ENCODE peak calls at places on chromosome 7, in eight cellular contexts. S, R, K, A, N, J, T and V are unnamed samples. For H3K4me1, the result is how much of the 10 kb centered on the place peaks cover.

GRCh38 chr7:29401827-29402226 is 161.8 kb upstream of the PRR15 start:
- DNase-seq in J (no peak), A (no peak), K (no peak), S (no peak), T (no peak), R (peak), N (peak), V (no peak)

GRCh38 chr7:12929416-12930140 is 242.1 kb downstream of the ARL4A start:
- DNase-seq in K (no peak), T (peak), A (no peak), J (no peak), S (no peak), N (no peak), R (no peak), V (no peak)

GRCh38 chr7:111370002-111370401 is 192.3 kb downstream of the IMMP2L start:
- DNase-seq in J (no peak), K (no peak), S (no peak), A (no peak), R (no peak), T (no peak), N (no peak), V (no peak)

GRCh38 chr7:123484199-123484598 is 50.2 kb downstream of the IQUB start:
- DNase-seq in J (no peak), R (no peak), A (no peak), T (no peak), S (no peak), K (no peak), N (no peak), V (no peak)

GRCh38 chr7:2474224-2474623 is 2.0 kb downstream of the GRIFIN start:
- DNase-seq in R (no peak), K (no peak), S (no peak), A (no peak), N (peak), T (no peak), J (no peak), V (no peak)

GRCh38 chr7:14894826-14895225 is 7.7 kb downstream of the DGKB start:
- DNase-seq in J (no peak), N (no peak), A (no peak), R (no peak), S (no peak), T (no peak), K (no peak), V (no peak)

GRCh38 chr7:116195451-116195850 is 14.9 kb upstream of the TES start:
- DNase-seq in K (no peak), N (no peak), J (no peak), S (no peak), T (no peak), A (no peak), R (no peak), V (no peak)

GRCh38 chr7:13945670-13946069 is 43.8 kb downstream of the ETV1 start:
- DNase-seq in K (no peak), N (no peak), J (no peak), A (no peak), S (peak), T (no peak), R (no peak), V (peak)

GRCh38 chr7:22469371-22470143 is 30.4 kb downstream of the STEAP1B start:
- DNase-seq in A (no peak), S (no peak), N (no peak), T (no peak), R (no peak), J (no peak), K (no peak), V (no peak)

GRCh38 chr7:29859491-29860180 is 53.3 kb downstream of the WIPF3 start:
- DNase-seq in J (peak), S (no peak), N (no peak), K (peak), T (no peak), A (no peak), R (no peak), V (no peak)

GRCh38 chr7:71793251-71793650 is 618.9 kb downstream of the CALN1 start:
- DNase-seq in J (no peak), S (no peak), K (no peak), R (no peak), T (no peak), A (no peak), N (no peak), V (no peak)

GRCh38 chr7:69833964-69834363 is 235.7 kb downstream of the AUTS2 start:
- DNase-seq in A (no peak), R (no peak), S (no peak), K (no peak), N (no peak), T (no peak), J (no peak), V (no peak)

GRCh38 chr7:150787321-150788281 is 12.6 kb downstream of the TMEM176B start:
- DNase-seq in R (no peak), T (peak), J (no peak), K (peak), N (peak), S (no peak), A (peak), V (peak)

GRCh38 chr7:159152816-159153215 is 8.1 kb upstream of the VIPR2 start:
- DNase-seq in S (no peak), T (no peak), N (no peak), J (no peak), R (no peak), K (no peak), A (no peak), V (no peak)

GRCh38 chr7:99314504-99314903 is 11.2 kb upstream of the ARPC1A start:
- DNase-seq in T (no peak), A (peak), R (no peak), S (no peak), K (no peak), N (no peak), J (no peak), V (no peak)

GRCh38 chr7:67918158-67918557 is 921.5 kb downstream of the TYW1 start:
- DNase-seq in N (no peak), T (no peak), S (no peak), J (no peak), A (no peak), R (no peak), K (peak), V (peak)

GRCh38 chr7:27940341-27940740 is 200.4 kb downstream of the TAX1BP1 start:
- DNase-seq in S (no peak), R (no peak), A (no peak), K (no peak), J (no peak), T (no peak), N (no peak), V (peak)

GRCh38 chr7:157416011-157416410 is 79.2 kb downstream of the DNAJB6 start:
- DNase-seq in S (no peak), J (no peak), K (no peak), R (no peak), N (peak), T (no peak), A (no peak), V (no peak)

GRCh38 chr7:96449094-96449493 is 127.2 kb upstream of the SLC25A13 start:
- DNase-seq in T (no peak), A (no peak), S (no peak), K (no peak), N (no peak), J (no peak), R (peak), V (peak)

GRCh38 chr7:7352845-7353244 is 170.5 kb downstream of the C1GALT1 start:
- DNase-seq in J (no peak), N (no peak), T (peak), S (no peak), A (no peak), R (no peak), K (no peak), V (no peak)

GRCh38 chr7:16293669-16294425 is 127.5 kb downstream of the CRPPA start:
- DNase-seq in K (no peak), N (no peak), S (no peak), T (no peak), R (no peak), A (no peak), J (no peak), V (no peak)

DNA sequence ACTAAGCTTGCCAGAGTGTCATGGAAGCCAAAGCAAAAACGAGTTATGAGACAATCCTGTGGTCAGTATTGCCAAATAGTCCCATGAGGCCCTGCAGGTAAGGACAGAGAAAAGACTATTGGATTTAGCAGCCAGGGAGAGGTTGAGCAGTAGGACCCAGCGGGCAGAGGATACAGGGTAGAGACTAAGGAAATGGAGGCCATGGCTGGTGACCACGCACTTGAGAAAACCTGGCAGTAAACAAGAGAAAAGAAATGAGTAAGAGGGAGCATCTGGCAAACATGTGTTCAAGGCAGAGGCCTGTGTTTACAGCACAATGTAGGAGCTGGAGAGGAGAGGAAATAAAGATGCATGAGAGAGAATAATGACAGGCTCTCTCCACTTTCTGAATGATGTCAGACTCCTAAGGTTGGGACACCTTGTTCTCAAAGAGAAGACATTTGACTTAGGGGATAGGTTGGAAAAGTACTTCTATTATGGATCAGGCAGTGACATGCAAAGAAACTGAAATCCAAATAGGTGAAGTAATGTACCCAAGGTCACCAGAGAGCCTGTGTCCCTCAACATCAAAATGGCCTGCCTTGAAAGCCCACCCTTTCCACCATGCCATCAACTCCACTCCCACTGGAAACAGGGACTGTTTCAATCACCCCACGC is 9.0 kb downstream of the CREB3L2 start:
- DNase-seq in R (no peak), S (peak), K (peak), N (no peak), A (no peak), J (peak), T (peak), V (peak)
- H3K4me1 ChIP-seq in R (under half), S (under half), K (under half), N (half or more), A (under half), J (half or more), T (half or more), V (under half)

DNA sequence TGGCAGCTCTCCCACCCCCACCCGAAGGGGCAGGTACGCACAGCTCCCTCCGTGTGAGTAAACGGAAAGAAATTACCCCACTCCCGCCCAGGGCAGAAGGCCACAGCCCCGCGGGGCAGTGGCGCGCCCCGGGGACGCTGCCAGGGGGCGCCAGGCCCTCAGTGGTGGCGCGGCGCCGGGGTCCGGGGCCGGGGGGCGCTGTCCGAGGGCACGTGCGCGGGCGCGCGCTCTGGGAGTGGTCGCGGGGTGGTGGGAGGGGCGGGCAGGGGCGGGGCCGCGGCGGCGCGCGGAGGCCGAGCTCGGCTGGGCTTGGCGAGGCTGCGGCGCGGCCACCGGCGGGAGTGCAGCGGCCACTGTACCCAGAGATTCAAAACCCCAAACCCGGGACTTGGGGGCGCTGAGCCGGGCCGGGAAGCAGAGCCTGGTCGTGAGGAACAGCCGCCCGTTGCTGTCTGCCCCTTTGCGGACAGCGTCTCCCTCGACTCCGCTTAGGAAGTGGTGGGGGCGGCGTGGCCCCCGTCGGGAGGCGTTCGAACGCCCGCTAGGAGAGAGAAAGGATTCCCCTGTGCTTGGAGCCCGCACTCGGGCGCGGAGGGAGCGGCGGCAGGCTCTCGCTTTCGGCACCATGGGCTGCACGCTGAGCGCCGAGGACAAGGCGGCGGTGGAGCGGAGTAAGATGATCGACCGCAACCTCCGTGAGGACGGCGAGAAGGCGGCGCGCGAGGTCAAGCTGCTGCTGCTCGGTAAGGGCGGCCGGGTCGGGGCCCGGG is at the start of gene GNAI1:
- DNase-seq in R (peak), J (peak), N (peak), S (peak), T (peak), K (peak), A (peak), V (peak)
- TF ChIP-seq CTCF in R (peak), J (no peak), N (peak), S (peak), T (peak), K (no peak), A (no peak), V (peak)

DNA sequence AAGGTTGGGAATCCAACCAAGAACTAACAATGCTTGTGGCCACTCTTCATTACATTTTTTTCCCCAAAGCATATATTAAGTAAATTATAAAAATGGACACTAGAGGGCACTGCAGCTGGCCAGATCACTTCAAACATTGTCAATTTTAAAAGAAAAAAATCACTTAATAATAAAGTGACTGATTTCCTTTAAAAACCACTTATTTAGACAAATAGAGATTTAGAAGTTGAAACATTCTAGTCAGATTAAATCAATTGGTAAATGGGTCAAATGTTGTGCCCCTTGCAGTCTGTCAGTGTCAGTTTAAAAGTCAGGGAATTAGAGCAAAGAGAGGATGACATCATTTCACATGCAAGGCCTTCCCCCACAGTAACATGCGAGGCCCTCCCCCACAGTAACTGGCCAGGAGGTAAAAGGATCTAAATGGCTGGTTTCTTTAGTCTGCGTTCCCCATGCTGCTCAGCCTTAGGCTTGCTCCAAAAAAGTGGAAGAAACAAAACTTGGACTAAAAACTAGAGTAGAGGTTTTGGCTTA is 177.9 kb downstream of the SKAP2 start:
- DNase-seq in T (peak), J (no peak), S (no peak), K (no peak), N (no peak), R (peak), A (no peak), V (peak)
- H3K4me1 ChIP-seq in T (under half), J (under half), S (under half), K (under half), N (under half), R (under half), A (under half), V (under half)

GRCh38 chr7:105878746-105879605 is 2.6 kb upstream of the ATXN7L1 start:
- DNase-seq in R (no peak), N (no peak), K (no peak), J (no peak), T (no peak), S (no peak), A (no peak), V (no peak)
- TF ChIP-seq CTCF in R (no peak), N (no peak), K (no peak), J (no peak), T (no peak), S (no peak), A (no peak), V (no peak)

GRCh38 chr7:130959743-130960207 is 225.8 kb upstream of the KLF14 start:
- DNase-seq in J (no peak), N (no peak), T (no peak), S (no peak), A (no peak), R (no peak), K (no peak), V (no peak)

GRCh38 chr7:130960208-130960988 is 226.4 kb upstream of the KLF14 start:
- DNase-seq in K (no peak), R (no peak), N (no peak), S (no peak), T (peak), A (no peak), J (no peak), V (no peak)

GRCh38 chr7:130963349-130963748 is 229.3 kb upstream of the KLF14 start:
- DNase-seq in A (no peak), T (no peak), N (no peak), S (no peak), R (no peak), J (no peak), K (no peak), V (no peak)

GRCh38 chr7:130962109-130962508 is 228.1 kb upstream of the KLF14 start:
- DNase-seq in A (no peak), T (no peak), N (no peak), J (no peak), K (no peak), R (no peak), S (no peak), V (no peak)

DNA sequence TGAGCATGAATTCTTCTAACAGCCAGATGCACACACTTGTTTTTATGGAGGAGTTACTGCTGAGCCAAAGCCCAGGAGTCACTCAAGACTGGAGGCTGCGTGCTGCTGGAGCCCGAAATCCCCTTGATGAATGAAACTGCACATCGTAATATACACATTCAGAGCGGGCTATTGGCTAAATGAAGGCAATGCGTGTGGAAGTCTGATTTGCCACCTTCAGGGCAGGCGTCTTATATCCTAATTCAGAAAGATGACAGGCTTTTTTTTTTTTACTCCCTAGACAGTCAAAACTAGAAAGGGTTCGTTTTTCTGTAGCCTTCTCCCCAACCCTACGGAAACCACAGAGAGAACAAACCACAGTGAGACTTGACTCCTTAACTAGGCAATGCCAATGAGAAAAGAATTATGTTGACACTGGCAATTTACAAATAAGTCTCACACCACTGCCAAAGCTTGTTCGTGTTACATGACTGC is 227.2 kb upstream of the KLF14 start:
- DNase-seq in R (no peak), J (no peak), K (no peak), T (no peak), S (no peak), N (no peak), A (no peak), V (no peak)
- H3K4me1 ChIP-seq in R (under half), J (under half), K (under half), T (under half), S (under half), N (half or more), A (under half), V (under half)

DNA sequence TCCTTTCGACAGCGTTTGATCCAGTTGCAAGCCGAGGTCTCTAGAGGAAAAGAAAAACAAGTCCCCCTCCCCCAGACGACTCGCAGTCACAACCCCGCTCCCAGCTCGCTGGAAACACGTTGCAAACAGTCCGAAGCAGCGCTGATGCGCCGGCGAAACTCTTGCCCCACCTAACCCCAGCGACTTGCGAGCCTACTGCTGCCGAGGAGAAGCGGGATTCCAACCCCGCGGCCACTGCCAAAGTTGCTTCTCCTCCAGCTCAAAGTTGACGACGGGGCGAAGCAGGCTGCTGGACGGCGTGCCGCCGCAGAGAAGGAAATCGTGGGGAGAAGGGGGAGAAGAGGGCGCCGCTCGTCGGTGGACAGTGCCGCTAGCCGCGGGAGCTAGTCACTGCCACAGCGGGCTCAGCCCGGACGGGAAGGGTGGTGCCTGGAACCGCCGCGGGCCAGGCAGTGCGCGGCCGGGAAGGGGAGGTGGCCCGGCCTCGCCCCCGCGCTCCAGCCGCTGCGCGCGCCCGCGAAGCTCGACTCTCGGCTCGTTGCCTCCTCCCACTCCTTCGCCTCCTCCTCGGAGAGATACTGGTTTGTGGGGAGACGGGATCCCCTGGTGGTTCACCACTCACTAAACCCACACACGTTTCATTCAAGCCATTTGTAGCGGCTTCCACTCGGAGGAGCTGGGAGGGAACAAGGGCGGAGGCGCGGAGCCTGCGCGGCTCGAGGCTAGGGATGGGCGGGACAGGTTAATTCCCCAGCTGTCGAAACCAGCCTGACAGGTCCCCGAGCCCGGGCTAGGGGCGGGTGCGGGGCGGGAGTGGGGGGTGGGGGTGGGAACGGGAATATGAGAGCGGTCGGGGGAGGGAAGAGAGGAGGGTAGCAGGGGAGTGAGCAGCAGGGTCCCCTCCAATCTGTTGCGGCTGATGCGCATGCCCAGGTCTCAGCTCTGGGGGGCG is at the start of gene GPR37:
- DNase-seq in A (peak), J (peak), N (peak), K (peak), T (peak), R (peak), S (peak), V (peak)
- TF ChIP-seq CTCF in A (no peak), J (no peak), N (no peak), K (peak), T (peak), R (peak), S (peak), V (no peak)

GRCh38 chr7:91345449-91345848 is 81.2 kb downstream of the FZD1 start:
- DNase-seq in J (no peak), A (no peak), S (no peak), R (no peak), K (no peak), N (no peak), T (no peak), V (no peak)
- H3K4me1 ChIP-seq in J (under half), A (under half), S (under half), R (under half), K (under half), N (under half), T (under half), V (under half)

GRCh38 chr7:138871065-138871464 is 73.1 kb upstream of the ATP6V0A4 start:
- DNase-seq in S (no peak), N (no peak), J (no peak), T (no peak), K (no peak), A (no peak), R (no peak), V (no peak)
- TF ChIP-seq CTCF in S (no peak), N (no peak), J (no peak), T (no peak), K (no peak), A (no peak), R (no peak), V (no peak)